ENCODE peak calls at places on chromosomes 3 and 15, in ten cellular contexts. W is osteoblast, O is neural progenitor cell, S is IMR-90, Z is GM12878, M is MM.1S, D is fibroblast of lung, X is HCT116, B is mammary epithelial cell, U is OCI-LY7. R is an unnamed sample.

GRCh38 chr15:94119923-94120775 is 111.2 kb upstream of the MCTP2 start:
- DNase-seq in W (peak), O (peak), S (peak), Z (peak), M (peak), D (peak), X (peak), B (peak), U (peak), R (peak)

GRCh38 chr3:167811071-167811470 is 75.5 kb downstream of the SERPINI1 start:
- DNase-seq in W (no peak), O (no peak), S (no peak), Z (no peak), M (no peak), D (no peak), X (no peak), B (no peak), U (no peak), R (no peak)

GRCh38 chr15:92832992-92833438 is 67.1 kb upstream of the CHD2 start:
- DNase-seq in W (no peak), O (no peak), S (peak), Z (no peak), M (no peak), D (peak), X (no peak), B (no peak), U (peak), R (peak)

GRCh38 chr15:93089855-93090305 is 869 bp upstream of the RGMA start:
- DNase-seq in W (no peak), O (peak), S (no peak), Z (no peak), M (no peak), D (no peak), X (no peak), B (no peak), U (no peak), R (no peak)

GRCh38 chr3:52534281-52535183 is 875 bp upstream of the NT5DC2 start:
- DNase-seq in W (peak), O (peak), S (peak), Z (no peak), M (no peak), D (peak), X (no peak), B (no peak), U (peak), R (no peak)

GRCh38 chr3:177731644-177732268 is 534.5 kb upstream of the TBL1XR1 start:
- DNase-seq in W (no peak), O (no peak), S (peak), Z (no peak), M (no peak), D (peak), X (no peak), B (peak), U (no peak), R (no peak)

GRCh38 chr15:31274496-31275330 is 51.9 kb upstream of the KLF13 start:
- DNase-seq in W (peak), O (peak), S (peak), Z (no peak), M (no peak), D (no peak), X (no peak), B (no peak), U (no peak), R (no peak)

GRCh38 chr3:45199837-45200648 is 26.0 kb downstream of the TMEM158 start:
- DNase-seq in W (peak), O (no peak), S (peak), Z (no peak), M (no peak), D (peak), X (peak), B (peak), U (no peak), R (peak)

GRCh38 chr15:53328341-53328740 is 431.1 kb downstream of the WDR72 start:
- DNase-seq in W (no peak), O (peak), S (no peak), Z (no peak), M (no peak), D (no peak), X (no peak), B (peak), U (no peak), R (no peak)

GRCh38 chr3:195004512-195005250 is 266.3 kb downstream of the XXYLT1 start:
- DNase-seq in W (peak), O (no peak), S (no peak), Z (no peak), M (no peak), D (no peak), X (no peak), B (no peak), U (no peak), R (no peak)

GRCh38 chr3:104412608-104413580 is 953.8 kb upstream of the ALCAM start:
- DNase-seq in W (peak), O (no peak), S (no peak), Z (no peak), M (no peak), D (no peak), X (no peak), B (no peak), U (no peak), R (no peak)

GRCh38 chr15:80559761-80560160 is 135.3 kb upstream of the ABHD17C start:
- DNase-seq in W (no peak), O (no peak), S (no peak), Z (no peak), M (no peak), D (no peak), X (no peak), B (no peak), U (no peak), R (no peak)

GRCh38 chr3:52286777-52287110 is 884 bp upstream of the GLYCTK start:
- DNase-seq in W (peak), O (no peak), S (no peak), Z (no peak), M (no peak), D (peak), X (no peak), B (peak), U (no peak), R (no peak)

GRCh38 chr15:35705885-35706590 is 160.1 kb upstream of the DPH6 start:
- DNase-seq in W (no peak), O (no peak), S (peak), Z (no peak), M (no peak), D (peak), X (no peak), B (no peak), U (no peak), R (no peak)

GRCh38 chr15:95416576-95416975 is 913.9 kb upstream of the NR2F2 start:
- DNase-seq in W (no peak), O (no peak), S (no peak), Z (no peak), M (no peak), D (no peak), X (no peak), B (no peak), U (no peak), R (no peak)

GRCh38 chr3:13045904-13046568 is 27.2 kb downstream of the IQSEC1 start:
- DNase-seq in W (no peak), O (no peak), S (no peak), Z (peak), M (no peak), D (no peak), X (no peak), B (no peak), U (peak), R (peak)

GRCh38 chr3:9185701-9186100 is 63.7 kb downstream of the SRGAP3 start:
- DNase-seq in W (no peak), O (no peak), S (no peak), Z (no peak), M (no peak), D (no peak), X (no peak), B (no peak), U (no peak), R (no peak)

GRCh38 chr3:183444748-183445147 is 16.3 kb upstream of the MCF2L2 start:
- DNase-seq in W (no peak), O (no peak), S (no peak), Z (no peak), M (no peak), D (no peak), X (no peak), B (no peak), U (no peak), R (no peak)

GRCh38 chr3:115464036-115464435 is 159.3 kb upstream of the GAP43 start:
- DNase-seq in W (no peak), O (no peak), S (no peak), Z (no peak), M (no peak), D (no peak), X (no peak), B (no peak), U (no peak), R (no peak)

GRCh38 chr15:27675571-27675970 is 423.5 kb downstream of the OCA2 start:
- DNase-seq in W (no peak), O (no peak), S (no peak), Z (no peak), M (no peak), D (no peak), X (no peak), B (no peak), U (no peak), R (no peak)

GRCh38 chr15:33866101-33866737 is 102.1 kb upstream of the CHRM5 start:
- DNase-seq in W (no peak), O (no peak), S (peak), Z (no peak), M (no peak), D (no peak), X (no peak), B (no peak), U (no peak), R (no peak)

GRCh38 chr3:46710671-46711295 is 6.9 kb downstream of the PRSS50 start:
- DNase-seq in W (peak), O (no peak), S (no peak), Z (no peak), M (no peak), D (no peak), X (no peak), B (no peak), U (no peak), R (no peak)

GRCh38 chr3:126927405-126927750 is 55.5 kb upstream of the PLXNA1 start:
- DNase-seq in W (no peak), O (no peak), S (no peak), Z (no peak), M (no peak), D (no peak), X (no peak), B (no peak), U (no peak), R (no peak)

GRCh38 chr3:45321607-45322391 is 66.6 kb upstream of the LARS2 start:
- DNase-seq in W (no peak), O (no peak), S (no peak), Z (no peak), M (peak), D (peak), X (no peak), B (peak), U (no peak), R (peak)

GRCh38 chr3:124837730-124838186 is 49.4 kb downstream of the ITGB5 start:
- DNase-seq in W (peak), O (peak), S (peak), Z (no peak), M (no peak), D (peak), X (peak), B (peak), U (no peak), R (no peak)

GRCh38 chr15:76865548-76865991 is 39.6 kb downstream of the SCAPER start:
- DNase-seq in W (no peak), O (no peak), S (peak), Z (no peak), M (no peak), D (no peak), X (no peak), B (peak), U (no peak), R (no peak)

GRCh38 chr15:56243117-56243773 is 434 bp downstream of the RFX7 start:
- DNase-seq in W (peak), O (peak), S (peak), Z (no peak), M (peak), D (peak), X (no peak), B (no peak), U (peak), R (peak)

GRCh38 chr3:169668957-169669681 is 5.6 kb upstream of the MECOM start:
- DNase-seq in W (peak), O (peak), S (peak), Z (no peak), M (peak), D (peak), X (peak), B (peak), U (no peak), R (peak)

GRCh38 chr3:133956982-133957381 is 61.3 kb upstream of the RAB6B start:
- DNase-seq in W (no peak), O (no peak), S (no peak), Z (no peak), M (no peak), D (no peak), X (no peak), B (no peak), U (no peak), R (no peak)

GRCh38 chr3:115436767-115437301 is 186.5 kb upstream of the GAP43 start:
- DNase-seq in W (peak), O (peak), S (peak), Z (no peak), M (no peak), D (peak), X (peak), B (peak), U (no peak), R (no peak)

GRCh38 chr3:78734048-78734637 is 1033.7 kb downstream of the ROBO1 start:
- DNase-seq in W (no peak), O (no peak), S (peak), Z (no peak), M (no peak), D (peak), X (no peak), B (peak), U (no peak), R (no peak)

GRCh38 chr15:31235298-31236183 is 91.1 kb upstream of the KLF13 start:
- DNase-seq in W (no peak), O (no peak), S (no peak), Z (no peak), M (no peak), D (peak), X (no peak), B (no peak), U (peak), R (peak)

DNA sequence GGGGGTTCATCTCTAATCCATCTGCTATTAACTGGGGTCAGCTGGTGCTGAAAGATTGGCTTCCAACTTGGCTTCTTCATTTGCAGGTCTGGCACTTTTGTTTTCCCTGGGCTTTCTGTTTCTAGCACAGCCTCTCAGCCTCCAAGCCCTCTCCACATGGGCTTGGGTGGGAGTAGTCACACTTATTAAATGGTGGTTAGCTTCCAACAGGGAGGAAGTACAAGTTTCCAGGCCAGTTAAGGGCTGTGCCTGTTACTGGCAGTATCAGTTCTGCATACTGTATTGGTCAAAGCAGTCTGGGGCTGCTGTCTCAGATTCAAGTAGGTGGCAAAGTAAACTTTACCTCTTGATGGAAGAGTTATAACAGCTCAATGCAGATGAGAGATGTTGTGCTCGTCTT is 627.1 kb upstream of the CCDC54 start:
- DNase-seq in W (no peak), O (no peak), S (no peak), Z (no peak), M (no peak), D (no peak), X (no peak), B (no peak), U (no peak), R (no peak)
- H3K4me2 ChIP-seq in W (no peak), O (no peak), S (no peak), Z (no peak), M (no peak), D (no peak), X (no peak), B (no peak), U (no peak), R (no peak)

GRCh38 chr3:64047806-64048205 is 24.5 kb upstream of the PSMD6 start:
- DNase-seq in W (no peak), O (no peak), S (no peak), Z (no peak), M (no peak), D (peak), X (no peak), B (no peak), U (no peak), R (no peak)
- H3K4me3 ChIP-seq in W (peak), O (no peak), S (no peak), Z (no peak), M (no peak), D (no peak), X (no peak), B (no peak), U (no peak), R (no peak)

DNA sequence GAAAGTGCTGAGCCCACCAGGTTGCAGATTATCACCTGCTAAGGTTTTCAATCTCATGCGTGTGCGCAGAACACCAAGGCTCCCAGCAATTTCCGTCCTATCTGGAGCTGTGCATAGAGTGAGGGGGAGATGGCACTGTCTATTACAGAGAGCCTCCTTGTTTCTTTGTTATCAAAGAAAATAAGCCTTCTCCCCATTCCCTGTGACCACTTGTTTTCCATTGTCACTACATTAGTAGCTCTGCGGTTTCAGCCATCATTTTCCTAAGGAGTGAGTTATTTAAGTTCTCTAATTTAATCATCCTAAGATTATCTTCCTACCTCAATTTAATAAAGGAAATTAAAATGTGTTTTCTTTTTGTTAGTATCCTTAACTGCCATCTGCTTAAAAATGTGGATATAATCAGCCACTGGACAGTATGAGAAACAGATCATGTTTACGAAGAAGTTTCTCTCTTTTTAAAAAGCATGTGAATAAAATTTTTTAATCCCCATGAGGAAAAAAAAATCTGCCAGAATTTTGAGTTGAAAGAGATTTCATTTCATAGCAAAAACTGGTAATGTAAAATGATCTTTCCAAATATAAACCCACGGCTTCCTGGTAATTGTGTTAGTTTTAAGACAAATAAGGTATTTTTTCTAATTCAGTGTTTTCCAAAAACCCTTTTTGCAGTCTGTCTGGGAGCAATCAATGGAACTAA is 172.3 kb upstream of the UBE2E1 start:
- DNase-seq in W (no peak), O (no peak), S (no peak), Z (no peak), M (no peak), D (no peak), X (no peak), B (no peak), U (no peak), R (no peak)
- H3K4me2 ChIP-seq in W (no peak), O (no peak), S (no peak), Z (no peak), M (no peak), D (no peak), X (no peak), B (no peak), U (no peak), R (no peak)

GRCh38 chr15:98733098-98733497 is 84.8 kb downstream of the IGF1R start:
- DNase-seq in W (no peak), O (no peak), S (no peak), Z (no peak), M (no peak), D (no peak), X (no peak), B (no peak), U (no peak), R (no peak)
- H3K4me3 ChIP-seq in W (no peak), O (no peak), S (no peak), Z (no peak), M (no peak), D (no peak), X (no peak), B (no peak), U (no peak), R (no peak)

GRCh38 chr15:67948215-67948614 is 105.9 kb upstream of the PIAS1 start:
- DNase-seq in W (no peak), O (no peak), S (no peak), Z (no peak), M (no peak), D (no peak), X (no peak), B (no peak), U (no peak), R (no peak)
- H3K4me2 ChIP-seq in W (no peak), O (no peak), S (no peak), Z (no peak), M (no peak), D (no peak), X (no peak), B (no peak), U (no peak), R (no peak)

GRCh38 chr3:164845739-164846138 is 232.6 kb downstream of the SI start:
- DNase-seq in W (no peak), O (no peak), S (no peak), Z (no peak), M (no peak), D (no peak), X (no peak), B (no peak), U (no peak), R (no peak)
- H3K4me3 ChIP-seq in W (no peak), O (no peak), S (no peak), Z (no peak), M (no peak), D (no peak), X (no peak), B (no peak), U (no peak), R (no peak)

GRCh38 chr15:96514607-96515285 is 184.2 kb downstream of the NR2F2 start:
- DNase-seq in W (no peak), O (no peak), S (no peak), Z (no peak), M (no peak), D (no peak), X (no peak), B (no peak), U (no peak), R (no peak)

GRCh38 chr15:96521386-96521785 is 190.9 kb downstream of the NR2F2 start:
- DNase-seq in W (no peak), O (no peak), S (no peak), Z (no peak), M (no peak), D (no peak), X (no peak), B (no peak), U (no peak), R (no peak)

GRCh38 chr15:96515391-96515790 is 184.9 kb downstream of the NR2F2 start:
- DNase-seq in W (no peak), O (no peak), S (no peak), Z (no peak), M (no peak), D (no peak), X (no peak), B (no peak), U (no peak), R (no peak)
- H3K4me2 ChIP-seq in W (no peak), O (no peak), S (no peak), Z (no peak), M (no peak), D (no peak), X (no peak), B (no peak), U (no peak), R (no peak)

R was measured in Karpas-422.